ENCODE peak calls at places on chromosome 10, in four cellular contexts. One of them, this sample, is unnamed.

GRCh38 chr10:3099291-3100092 is 32.1 kb downstream of the PFKP start:
- DNase-seq in naive thymus-derived CD8-positive, alpha-beta T cell: no peak
- DNase-seq in A549: no peak
- DNase-seq in NCI-H774: no peak
- DNase-seq in this sample: no peak

GRCh38 chr10:48450233-48450810 is 143.8 kb downstream of the MAPK8 start:
- DNase-seq in naive thymus-derived CD8-positive, alpha-beta T cell: no peak
- DNase-seq in NCI-H774: no peak
- DNase-seq in A549: no peak
- DNase-seq in this sample: no peak

GRCh38 chr10:14839305-14839695 is 1.2 kb downstream of the HSPA14 start:
- DNase-seq in naive thymus-derived CD8-positive, alpha-beta T cell: no peak
- DNase-seq in NCI-H774: no peak
- DNase-seq in A549: peak; percentile 18
- DNase-seq in this sample: no peak

GRCh38 chr10:132166216-132166950 is 20.4 kb upstream of the DPYSL4 start:
- DNase-seq in naive thymus-derived CD8-positive, alpha-beta T cell: no peak
- DNase-seq in A549: no peak
- DNase-seq in NCI-H774: no peak
- DNase-seq in this sample: no peak

GRCh38 chr10:77925795-77926565 is 575 bp downstream of the DLG5 start:
- DNase-seq in naive thymus-derived CD8-positive, alpha-beta T cell: no peak
- DNase-seq in A549: peak; percentile 54
- DNase-seq in NCI-H774: no peak
- DNase-seq in this sample: peak; percentile 18

GRCh38 chr10:102507521-102507920 is 3.7 kb downstream of the SUFU start:
- DNase-seq in NCI-H774: no peak
- DNase-seq in A549: no peak
- DNase-seq in naive thymus-derived CD8-positive, alpha-beta T cell: no peak
- DNase-seq in this sample: no peak

GRCh38 chr10:44382131-44382858 is 2.6 kb downstream of the CXCL12 start:
- DNase-seq in naive thymus-derived CD8-positive, alpha-beta T cell: no peak
- DNase-seq in A549: no peak
- DNase-seq in NCI-H774: no peak
- DNase-seq in this sample: no peak

GRCh38 chr10:86018735-86019058 is 347.9 kb downstream of the GRID1 start:
- DNase-seq in naive thymus-derived CD8-positive, alpha-beta T cell: no peak
- DNase-seq in A549: no peak
- DNase-seq in NCI-H774: no peak
- DNase-seq in this sample: no peak

GRCh38 chr10:60390224-60390626 is 550 bp upstream of the ANK3 start:
- DNase-seq in naive thymus-derived CD8-positive, alpha-beta T cell: no peak
- DNase-seq in NCI-H774: no peak
- DNase-seq in A549: no peak
- DNase-seq in this sample: no peak

GRCh38 chr10:62250594-62251198 is 17.9 kb downstream of the RTKN2 start:
- DNase-seq in NCI-H774: no peak
- DNase-seq in naive thymus-derived CD8-positive, alpha-beta T cell: no peak
- DNase-seq in A549: peak; percentile 49
- DNase-seq in this sample: no peak

GRCh38 chr10:24255907-24256306 is 47.0 kb downstream of the KIAA1217 start:
- DNase-seq in naive thymus-derived CD8-positive, alpha-beta T cell: no peak
- DNase-seq in A549: no peak
- DNase-seq in NCI-H774: no peak
- DNase-seq in this sample: no peak

GRCh38 chr10:77537720-77538373 is 99.8 kb downstream of the KCNMA1 start:
- DNase-seq in NCI-H774: no peak
- DNase-seq in naive thymus-derived CD8-positive, alpha-beta T cell: no peak
- DNase-seq in A549: no peak
- DNase-seq in this sample: no peak

GRCh38 chr10:132350946-132351345 is 19.0 kb downstream of the LRRC27 start:
- DNase-seq in A549: no peak
- DNase-seq in NCI-H774: no peak
- DNase-seq in naive thymus-derived CD8-positive, alpha-beta T cell: no peak
- DNase-seq in this sample: no peak

GRCh38 chr10:26540601-26541000 is 102.5 kb downstream of the APBB1IP start:
- DNase-seq in A549: no peak
- DNase-seq in NCI-H774: no peak
- DNase-seq in naive thymus-derived CD8-positive, alpha-beta T cell: no peak
- DNase-seq in this sample: peak; percentile 35

GRCh38 chr10:103265712-103266329 is 11.1 kb upstream of the INA start:
- DNase-seq in naive thymus-derived CD8-positive, alpha-beta T cell: peak; percentile 29
- DNase-seq in NCI-H774: no peak
- DNase-seq in A549: peak; percentile 72
- DNase-seq in this sample: no peak

GRCh38 chr10:75048669-75049098 is 62.8 kb upstream of the SAMD8 start:
- DNase-seq in NCI-H774: no peak
- DNase-seq in naive thymus-derived CD8-positive, alpha-beta T cell: no peak
- DNase-seq in A549: no peak
- DNase-seq in this sample: no peak

GRCh38 chr10:130805635-130806030 is 505.9 kb downstream of the TCERG1L start:
- DNase-seq in A549: no peak
- DNase-seq in NCI-H774: no peak
- DNase-seq in naive thymus-derived CD8-positive, alpha-beta T cell: no peak
- DNase-seq in this sample: no peak

GRCh38 chr10:33559105-33559504 is 224.6 kb upstream of the NRP1 start:
- DNase-seq in NCI-H774: no peak
- DNase-seq in A549: peak; percentile 5
- DNase-seq in naive thymus-derived CD8-positive, alpha-beta T cell: no peak
- DNase-seq in this sample: no peak

GRCh38 chr10:45000764-45001381 is at the start of gene ZNF22:
- DNase-seq in NCI-H774: peak; percentile 65
- DNase-seq in naive thymus-derived CD8-positive, alpha-beta T cell: peak; percentile 87
- DNase-seq in A549: peak; percentile 67
- DNase-seq in this sample: peak; percentile 73

GRCh38 chr10:63588436-63589180 is 67.4 kb downstream of the REEP3 start:
- DNase-seq in NCI-H774: peak; percentile 60
- DNase-seq in A549: peak; percentile 17
- DNase-seq in naive thymus-derived CD8-positive, alpha-beta T cell: no peak
- DNase-seq in this sample: no peak

GRCh38 chr10:79060641-79061255 is 8.0 kb upstream of the ZMIZ1 start:
- DNase-seq in naive thymus-derived CD8-positive, alpha-beta T cell: no peak
- DNase-seq in NCI-H774: no peak
- DNase-seq in A549: no peak
- DNase-seq in this sample: no peak

GRCh38 chr10:30425336-30426075 is 8.5 kb upstream of the MAP3K8 start:
- DNase-seq in A549: no peak
- DNase-seq in NCI-H774: no peak
- DNase-seq in naive thymus-derived CD8-positive, alpha-beta T cell: no peak
- DNase-seq in this sample: no peak

GRCh38 chr10:79081353-79082034 is 12.7 kb downstream of the ZMIZ1 start:
- DNase-seq in naive thymus-derived CD8-positive, alpha-beta T cell: no peak
- DNase-seq in A549: no peak
- DNase-seq in NCI-H774: no peak
- DNase-seq in this sample: no peak